ENCODE peak calls at places on chromosomes 5 and 9, in ten cellular contexts. T is GM12891; A is heart left ventricle; Q is tibial nerve; X is activated effector memory CD4-positive, alpha-beta T cell treated with Interleukin-2 at 50 U/mL for 16 hours; V is fibroblast of lung; L is Ammon's horn; H is HepG2; G is stimulated activated CD8-positive, alpha-beta memory T cell treated with anti-CD3 and anti-CD28 coated beads, Interleukin-7, amount 100 ng/mL, for 24 hours; E is activated T-cell treated with anti-CD3 and anti-CD28 coated beads for 48 hours. N is an unnamed sample.

GRCh38 chr5:53970510-53970909 is 339.9 kb downstream of the ARL15 start:
- DNase-seq in T (no peak), A (no peak), Q (no peak), X (no peak), V (no peak), L (no peak), H (no peak), G (no peak), E (no peak), N (no peak)

GRCh38 chr5:162227075-162227474 is 159.5 kb downstream of the GABRG2 start:
- DNase-seq in T (no peak), A (no peak), Q (no peak), X (no peak), V (no peak), L (no peak), H (no peak), G (no peak), E (no peak), N (no peak)

GRCh38 chr5:112742424-112742823 is 4.7 kb downstream of the APC start:
- DNase-seq in T (no peak), A (no peak), Q (no peak), X (no peak), V (peak; percentile 31), L (peak; percentile 83), H (no peak), G (no peak), E (no peak), N (no peak)

GRCh38 chr5:1014346-1014745 is 5.7 kb downstream of the NKD2 start:
- DNase-seq in T (no peak), A (no peak), Q (no peak), X (no peak), V (no peak), L (no peak), H (no peak), G (no peak), E (no peak), N (no peak)

GRCh38 chr5:5089895-5090649 is 50.1 kb upstream of the ADAMTS16 start:
- DNase-seq in T (no peak), A (no peak), Q (no peak), X (no peak), V (no peak), L (no peak), H (no peak), G (no peak), E (no peak), N (no peak)

GRCh38 chr5:171523781-171524180 is 104.3 kb downstream of the FGF18 start:
- DNase-seq in T (no peak), A (no peak), Q (no peak), X (no peak), V (no peak), L (no peak), H (no peak), G (no peak), E (no peak), N (no peak)

GRCh38 chr9:81224166-81224858 is 465.0 kb downstream of the TLE1 start:
- DNase-seq in T (no peak), A (no peak), Q (no peak), X (no peak), V (no peak), L (no peak), H (no peak), G (no peak), E (no peak), N (no peak)

GRCh38 chr9:79592736-79593493 is 21.1 kb downstream of the TLE4 start:
- DNase-seq in T (no peak), A (no peak), Q (no peak), X (no peak), V (no peak), L (no peak), H (no peak), G (no peak), E (no peak), N (no peak)

GRCh38 chr5:21642321-21642720 is 1210.8 kb downstream of the CDH12 start:
- DNase-seq in T (no peak), A (no peak), Q (no peak), X (no peak), V (peak; percentile 61), L (no peak), H (no peak), G (no peak), E (no peak), N (no peak)

GRCh38 chr5:139212484-139212883 is 14.3 kb upstream of the SIL1 start:
- DNase-seq in T (no peak), A (no peak), Q (no peak), X (no peak), V (no peak), L (no peak), H (no peak), G (no peak), E (no peak), N (no peak)

GRCh38 chr9:123725389-123725788 is 204.5 kb downstream of the DENND1A start:
- DNase-seq in T (no peak), A (no peak), Q (no peak), X (no peak), V (peak; percentile 41), L (peak; percentile 79), H (no peak), G (no peak), E (no peak), N (no peak)

GRCh38 chr5:137269886-137270285 is 229.2 kb downstream of the SPOCK1 start:
- DNase-seq in T (no peak), A (no peak), Q (no peak), X (no peak), V (no peak), L (no peak), H (no peak), G (no peak), E (no peak), N (no peak)

GRCh38 chr5:40649493-40650030 is 30.2 kb upstream of the PTGER4 start:
- DNase-seq in T (no peak), A (no peak), Q (no peak), X (no peak), V (no peak), L (no peak), H (no peak), G (no peak), E (no peak), N (no peak)

GRCh38 chr5:167699434-167699833 is 592.0 kb upstream of the WWC1 start:
- DNase-seq in T (no peak), A (no peak), Q (no peak), X (no peak), V (peak; percentile 91), L (no peak), H (no peak), G (no peak), E (no peak), N (no peak)

GRCh38 chr5:52799358-52799982 is 11.8 kb downstream of the ITGA1 start:
- DNase-seq in T (no peak), A (peak; percentile 61), Q (no peak), X (no peak), V (peak; percentile 86), L (peak; percentile 41), H (peak; percentile 72), G (no peak), E (no peak), N (peak; percentile 59)

GRCh38 chr9:116842658-116843057 is 155.6 kb downstream of the TRIM32 start:
- DNase-seq in T (no peak), A (no peak), Q (no peak), X (no peak), V (no peak), L (no peak), H (peak; percentile 6), G (no peak), E (no peak), N (no peak)

GRCh38 chr5:125310749-125311148 is 564.3 kb upstream of the ZNF608 start:
- DNase-seq in T (no peak), A (no peak), Q (no peak), X (no peak), V (no peak), L (no peak), H (no peak), G (no peak), E (no peak), N (no peak)

GRCh38 chr9:91751922-91752321 is 198.1 kb downstream of the ROR2 start:
- DNase-seq in T (no peak), A (no peak), Q (no peak), X (no peak), V (peak; percentile 52), L (no peak), H (no peak), G (no peak), E (no peak), N (no peak)

GRCh38 chr5:8773091-8773615 is 772.7 kb downstream of the SEMA5A start:
- DNase-seq in T (no peak), A (no peak), Q (no peak), X (no peak), V (no peak), L (peak; percentile 7), H (no peak), G (no peak), E (no peak), N (no peak)

GRCh38 chr5:168788786-168789185 is 209.6 kb upstream of the PANK3 start:
- DNase-seq in T (no peak), A (no peak), Q (no peak), X (no peak), V (no peak), L (no peak), H (no peak), G (no peak), E (no peak), N (no peak)

GRCh38 chr9:121246821-121247511 is 21.0 kb upstream of the GSN start:
- DNase-seq in T (no peak), A (no peak), Q (no peak), X (no peak), V (peak; percentile 77), L (no peak), H (no peak), G (no peak), E (no peak), N (peak; percentile 22)

GRCh38 chr9:128861501-128861900 is 20.2 kb downstream of the KYAT1 start:
- DNase-seq in T (no peak), A (no peak), Q (no peak), X (no peak), V (no peak), L (no peak), H (no peak), G (no peak), E (no peak), N (no peak)

GRCh38 chr5:77963795-77964194 is 187.7 kb upstream of the TBCA start:
- DNase-seq in T (no peak), A (no peak), Q (no peak), X (no peak), V (no peak), L (no peak), H (no peak), G (no peak), E (no peak), N (no peak)

GRCh38 chr5:158691576-158691975 is 408.1 kb downstream of the EBF1 start:
- DNase-seq in T (no peak), A (no peak), Q (no peak), X (no peak), V (no peak), L (no peak), H (no peak), G (no peak), E (no peak), N (no peak)

GRCh38 chr5:87151547-87151946 is 116.1 kb upstream of the RASA1 start:
- DNase-seq in T (no peak), A (no peak), Q (no peak), X (no peak), V (peak; percentile 92), L (no peak), H (no peak), G (no peak), E (no peak), N (no peak)

GRCh38 chr9:79651251-79651795 is 79.6 kb downstream of the TLE4 start:
- DNase-seq in T (no peak), A (peak; percentile 58), Q (no peak), X (no peak), V (no peak), L (peak; percentile 40), H (no peak), G (no peak), E (no peak), N (no peak)

GRCh38 chr9:19155106-19155999 is 28.1 kb upstream of the PLIN2 start:
- DNase-seq in T (no peak), A (no peak), Q (no peak), X (no peak), V (no peak), L (no peak), H (no peak), G (no peak), E (no peak), N (no peak)

GRCh38 chr9:35470894-35471293 is 19.0 kb upstream of the RUSC2 start:
- DNase-seq in T (no peak), A (no peak), Q (no peak), X (no peak), V (peak; percentile 98), L (peak; percentile 20), H (no peak), G (no peak), E (no peak), N (no peak)